ENCODE peak calls at places on chromosomes 1 and 21, in four cellular contexts. V is osteocyte, U is iPS-NIHi11, S is fibroblast of villous mesenchyme. I is an unnamed sample.

GRCh38 chr1:151839457-151840409 is at the start of gene C2CD4D:
- DNase-seq in V (no peak), U (peak), S (no peak), I (peak)

GRCh38 chr21:45467221-45467779 is 62.3 kb downstream of the COL18A1 start:
- DNase-seq in V (no peak), U (no peak), S (no peak), I (no peak)

GRCh38 chr1:110083453-110084225 is 13.2 kb upstream of the ALX3 start:
- DNase-seq in V (no peak), U (no peak), S (no peak), I (no peak)

GRCh38 chr21:33640697-33641338 is 723 bp downstream of the CRYZL1 start:
- DNase-seq in V (no peak), U (peak), S (peak), I (peak)

GRCh38 chr1:222530852-222531251 is 17.1 kb downstream of the HHIPL2 start:
- DNase-seq in V (no peak), U (no peak), S (no peak), I (no peak)

GRCh38 chr1:48227165-48228013 is 4.9 kb downstream of the SLC5A9 start:
- DNase-seq in V (no peak), U (no peak), S (no peak), I (no peak)

GRCh38 chr1:12438349-12438924 is 179.6 kb downstream of the DHRS3 start:
- DNase-seq in V (no peak), U (no peak), S (no peak), I (no peak)

GRCh38 chr21:35896060-35896459 is 164.3 kb downstream of the SETD4 start:
- DNase-seq in V (no peak), U (no peak), S (no peak), I (no peak)

GRCh38 chr1:8963940-8964339 is 18.3 kb downstream of the CA6 start:
- DNase-seq in V (no peak), U (no peak), S (no peak), I (no peak)

GRCh38 chr1:31216016-31216415 is 23.7 kb downstream of the NKAIN1 start:
- DNase-seq in V (no peak), U (peak), S (peak), I (peak)

GRCh38 chr1:89890085-89890754 is 69.4 kb downstream of the LRRC8D start:
- DNase-seq in V (no peak), U (no peak), S (peak), I (no peak)

I was measured in NCI-H1105 treated with DMSO at 0.1 percent for 48 hours.